ENCODE peak calls at places on chromosomes 7 and 10, in five cellular contexts. G is A673, U is left ventricle myocardium inferior, V is mesothelial cell of epicardium, X is epithelial cell of proximal tubule. C is an unnamed sample.

GRCh38 chr10:29151011-29151410 is 137.9 kb upstream of the LYZL1 start:
- DNase-seq in G (no peak), U (no peak), V (no peak), X (no peak), C (no peak)

GRCh38 chr10:86688398-86688921 is 20.1 kb downstream of the LDB3 start:
- DNase-seq in G (peak), U (peak), V (peak), X (no peak), C (peak)

GRCh38 chr10:8665322-8665721 is 610.8 kb downstream of the GATA3 start:
- DNase-seq in G (no peak), U (no peak), V (no peak), X (no peak), C (no peak)

GRCh38 chr10:105774881-105775280 is 1133.8 kb downstream of the SORCS3 start:
- DNase-seq in G (peak), U (no peak), V (no peak), X (no peak), C (no peak)

GRCh38 chr10:133044502-133044901 is 43.2 kb upstream of the ADGRA1 start:
- DNase-seq in G (no peak), U (peak), V (no peak), X (no peak), C (no peak)

GRCh38 chr7:45259966-45260646 is 102.5 kb downstream of the RAMP3 start:
- DNase-seq in G (peak), U (peak), V (peak), X (no peak), C (peak)

GRCh38 chr10:113563306-113564088 is 10.6 kb downstream of the HABP2 start:
- DNase-seq in G (peak), U (peak), V (peak), X (no peak), C (peak)

GRCh38 chr10:122475581-122475980 is 14.2 kb downstream of the HTRA1 start:
- DNase-seq in G (no peak), U (no peak), V (no peak), X (no peak), C (no peak)

GRCh38 chr7:46444266-46444665 is 523.2 kb upstream of the IGFBP3 start:
- DNase-seq in G (no peak), U (no peak), V (no peak), X (no peak), C (no peak)

GRCh38 chr10:22620140-22620857 is 94.1 kb downstream of the PIP4K2A start:
- DNase-seq in G (peak), U (peak), V (no peak), X (peak), C (no peak)

GRCh38 chr7:28584235-28584634 is 171.9 kb downstream of the CREB5 start:
- DNase-seq in G (no peak), U (no peak), V (no peak), X (no peak), C (no peak)

GRCh38 chr7:91551377-91552175 is 287.3 kb downstream of the FZD1 start:
- DNase-seq in G (no peak), U (no peak), V (no peak), X (no peak), C (no peak)

GRCh38 chr10:55786461-55786860 is 574.6 kb downstream of the ZWINT start:
- DNase-seq in G (no peak), U (no peak), V (no peak), X (no peak), C (no peak)

GRCh38 chr7:100607111-100607510 is 4.9 kb downstream of the PCOLCE start:
- DNase-seq in G (no peak), U (no peak), V (no peak), X (no peak), C (no peak)

GRCh38 chr10:132867801-132868644 is 74.3 kb downstream of the CFAP46 start:
- DNase-seq in G (no peak), U (peak), V (no peak), X (no peak), C (no peak)

GRCh38 chr10:101258179-101258885 is 29.1 kb upstream of the LBX1 start:
- DNase-seq in G (peak), U (no peak), V (no peak), X (no peak), C (no peak)

GRCh38 chr7:50197547-50197946 is 104.5 kb upstream of the ZPBP start:
- DNase-seq in G (no peak), U (no peak), V (no peak), X (peak), C (no peak)

GRCh38 chr7:2099036-2099957 is 133.4 kb downstream of the MAD1L1 start:
- DNase-seq in G (no peak), U (no peak), V (no peak), X (no peak), C (peak)

GRCh38 chr10:90443342-90443741 is 414.5 kb downstream of the HTR7 start:
- DNase-seq in G (no peak), U (no peak), V (no peak), X (no peak), C (no peak)

GRCh38 chr7:1646957-1647891 is 22.9 kb upstream of the ELFN1 start:
- DNase-seq in G (peak), U (peak), V (no peak), X (no peak), C (no peak)

GRCh38 chr10:119104653-119105024 is 726 bp downstream of the DENND10 start:
- DNase-seq in G (peak), U (peak), V (no peak), X (no peak), C (no peak)

GRCh38 chr10:119079572-119080520 is 771 bp downstream of the EIF3A start:
- DNase-seq in G (peak), U (peak), V (no peak), X (no peak), C (no peak)

GRCh38 chr7:74290999-74291441 is 1.8 kb downstream of the CLIP2 start:
- DNase-seq in G (no peak), U (no peak), V (no peak), X (no peak), C (no peak)

GRCh38 chr7:50394315-50394714 is 55.8 kb downstream of the FIGNL1 start:
- DNase-seq in G (no peak), U (no peak), V (no peak), X (no peak), C (no peak)

GRCh38 chr10:44955408-44956070 is 4.1 kb upstream of the RASSF4 start:
- DNase-seq in G (no peak), U (peak), V (no peak), X (no peak), C (no peak)

GRCh38 chr10:71285180-71285545 is 33.9 kb upstream of the SLC29A3 start:
- DNase-seq in G (peak), U (no peak), V (peak), X (no peak), C (peak)

GRCh38 chr7:37408885-37409248 is 39.8 kb downstream of the ELMO1 start:
- DNase-seq in G (no peak), U (no peak), V (no peak), X (no peak), C (no peak)

GRCh38 chr10:72927485-72927884 is 27.1 kb downstream of the PLA2G12B start:
- DNase-seq in G (no peak), U (no peak), V (no peak), X (no peak), C (no peak)

GRCh38 chr10:71344154-71344915 is 25.3 kb downstream of the SLC29A3 start:
- DNase-seq in G (no peak), U (no peak), V (no peak), X (no peak), C (no peak)

GRCh38 chr10:52318136-52318810 is 4.2 kb downstream of the DKK1 start:
- DNase-seq in G (no peak), U (no peak), V (no peak), X (no peak), C (no peak)

GRCh38 chr7:75915416-75916156 is 631 bp downstream of the POR start:
- DNase-seq in G (peak), U (no peak), V (peak), X (no peak), C (peak)

GRCh38 chr10:43902842-43903241 is 254.2 kb upstream of the ZNF32 start:
- DNase-seq in G (no peak), U (no peak), V (no peak), X (no peak), C (no peak)

GRCh38 chr7:150375662-150376521 is 3.2 kb upstream of the ZNF775 start:
- DNase-seq in G (peak), U (no peak), V (no peak), X (no peak), C (no peak)

GRCh38 chr7:150378115-150378852 is 846 bp upstream of the ZNF775 start:
- DNase-seq in G (peak), U (peak), V (peak), X (no peak), C (no peak)

GRCh38 chr7:150374472-150374871 is 4.7 kb upstream of the ZNF775 start:
- DNase-seq in G (no peak), U (no peak), V (no peak), X (no peak), C (no peak)

GRCh38 chr7:150377116-150377979 is 1.8 kb upstream of the ZNF775 start:
- DNase-seq in G (no peak), U (no peak), V (no peak), X (no peak), C (no peak)

DNA sequence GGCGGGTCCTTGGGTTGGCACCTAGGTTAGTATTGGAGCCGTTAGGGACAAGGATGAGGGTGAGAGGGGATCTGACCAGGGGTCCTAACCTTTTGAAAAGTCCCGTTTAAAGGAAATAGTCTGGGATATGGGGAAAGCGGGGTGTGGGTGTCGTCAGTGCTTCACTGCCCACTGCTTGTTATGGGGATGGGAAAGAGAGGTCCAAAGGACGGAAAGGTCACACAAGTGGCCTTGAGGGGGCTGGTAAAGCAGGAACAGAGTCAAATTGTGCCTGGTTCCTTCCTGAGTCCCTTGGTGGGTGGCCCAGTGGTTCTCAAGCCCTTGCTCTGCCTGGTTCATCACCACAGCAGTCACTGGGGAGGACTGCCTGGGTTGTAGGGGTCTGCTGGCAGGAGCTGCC is 2.6 kb upstream of the ZNF775 start:
- DNase-seq in G (no peak), U (no peak), V (no peak), X (no peak), C (no peak)
- TF ChIP-seq CTCF in G (no peak), U (no peak), V (no peak), X (no peak), C (no peak)

DNA sequence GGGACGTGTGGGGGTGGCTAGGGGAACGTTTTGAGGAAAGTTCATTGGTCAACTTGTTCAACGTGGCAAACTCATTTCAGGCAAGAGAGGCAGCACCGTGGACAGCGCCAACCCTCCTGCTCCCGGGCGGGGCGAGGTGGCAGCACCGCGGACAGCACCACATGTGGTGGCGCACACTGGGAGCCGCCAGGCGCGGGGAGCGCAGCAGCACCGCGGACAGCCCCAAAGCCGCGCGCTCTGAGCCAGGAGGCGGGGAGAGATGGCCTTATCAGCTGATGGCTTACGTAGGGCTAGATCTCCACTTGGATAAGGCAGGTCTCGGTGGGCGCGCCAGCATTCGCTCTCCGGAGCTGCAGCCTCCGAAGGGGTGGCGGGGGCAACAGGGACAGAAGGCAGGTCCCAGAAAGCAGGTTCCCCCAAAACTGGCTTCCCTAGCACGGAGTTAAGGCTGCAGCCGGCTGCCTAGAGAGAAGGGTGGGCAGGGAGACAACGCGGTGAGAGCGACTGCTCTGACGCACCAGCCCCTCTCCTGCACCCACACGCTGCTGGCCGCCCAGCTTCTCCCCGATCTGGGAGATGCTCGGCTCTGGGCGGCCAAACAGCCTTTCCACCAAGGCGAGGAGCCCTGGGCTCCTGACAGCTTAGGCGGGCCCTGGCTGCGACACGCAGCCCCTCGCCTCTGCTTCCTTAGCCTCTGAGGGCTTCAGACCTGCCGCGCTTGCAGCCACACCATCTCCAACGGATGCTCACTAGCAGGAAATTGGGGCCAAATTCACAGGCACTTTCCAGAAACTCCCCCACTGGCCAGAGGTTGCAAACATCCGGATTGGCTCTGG is at the start of gene HTR5A:
- DNase-seq in G (peak), U (peak), V (peak), X (peak), C (peak)
- TF ChIP-seq CTCF in G (no peak), U (no peak), V (no peak), X (no peak), C (no peak)

GRCh38 chr7:70776627-70777101 is 355.3 kb upstream of the GALNT17 start:
- DNase-seq in G (no peak), U (no peak), V (no peak), X (no peak), C (no peak)

GRCh38 chr7:70774895-70775527 is 356.9 kb upstream of the GALNT17 start:
- DNase-seq in G (no peak), U (no peak), V (no peak), X (no peak), C (no peak)

GRCh38 chr7:70778585-70778984 is 353.4 kb upstream of the GALNT17 start:
- DNase-seq in G (no peak), U (no peak), V (no peak), X (no peak), C (no peak)

GRCh38 chr7:70777251-70777650 is 354.7 kb upstream of the GALNT17 start:
- DNase-seq in G (no peak), U (no peak), V (no peak), X (no peak), C (no peak)

DNA sequence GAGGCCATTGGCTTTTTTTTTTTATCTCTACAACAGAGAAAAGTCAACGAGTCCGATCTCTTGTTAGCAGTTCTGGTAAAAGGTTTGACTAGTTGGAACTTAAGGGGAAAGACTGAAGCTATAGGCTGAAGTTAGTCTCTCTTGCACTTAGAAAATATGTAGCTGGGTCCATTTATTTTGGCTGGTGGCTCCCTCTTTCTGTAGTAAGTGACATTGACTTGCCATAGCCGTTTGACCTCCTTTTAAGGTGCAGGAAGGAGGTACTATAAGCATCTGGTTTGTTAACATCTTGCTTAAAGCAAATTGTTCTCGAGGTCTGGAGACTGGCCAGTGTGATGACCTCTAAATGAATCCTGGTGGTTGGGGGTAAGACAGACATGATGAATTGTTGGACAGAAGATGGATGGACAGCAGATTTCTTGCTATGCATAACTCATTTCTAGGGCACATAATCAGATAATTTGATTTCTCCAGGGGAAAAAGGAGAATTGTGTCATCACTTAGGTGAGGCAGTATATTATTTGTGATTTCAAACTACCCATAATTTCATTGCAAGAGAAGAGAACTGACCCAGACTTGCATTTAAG is 356.3 kb upstream of the GALNT17 start:
- DNase-seq in G (peak), U (no peak), V (no peak), X (no peak), C (no peak)
- TF ChIP-seq CTCF in G (peak), U (no peak), V (no peak), X (peak), C (no peak)

GRCh38 chr10:78382047-78382446 is 348.4 kb downstream of the RPS24 start:
- DNase-seq in G (no peak), U (no peak), V (no peak), X (no peak), C (no peak)

GRCh38 chr10:78383378-78383777 is 349.7 kb downstream of the RPS24 start:
- DNase-seq in G (no peak), U (no peak), V (no peak), X (no peak), C (no peak)

GRCh38 chr10:78378192-78378591 is 344.5 kb downstream of the RPS24 start:
- DNase-seq in G (no peak), U (no peak), V (no peak), X (no peak), C (no peak)

GRCh38 chr10:78382776-78383175 is 349.1 kb downstream of the RPS24 start:
- DNase-seq in G (no peak), U (no peak), V (no peak), X (no peak), C (no peak)

GRCh38 chr10:78381072-78381471 is 347.4 kb downstream of the RPS24 start:
- DNase-seq in G (no peak), U (no peak), V (no peak), X (no peak), C (no peak)
- TF ChIP-seq CTCF in G (peak), U (no peak), V (peak), X (peak), C (no peak)

GRCh38 chr7:130154501-130155317 is 50.5 kb downstream of the TMEM209 start:
- DNase-seq in G (peak), U (no peak), V (no peak), X (no peak), C (no peak)
- TF ChIP-seq CTCF in G (peak), U (no peak), V (no peak), X (peak), C (no peak)

GRCh38 chr10:62554632-62555199 is 180.5 kb downstream of the ZNF365 start:
- DNase-seq in G (peak), U (no peak), V (no peak), X (no peak), C (no peak)
- TF ChIP-seq CTCF in G (peak), U (peak), V (no peak), X (peak), C (no peak)

GRCh38 chr7:33221374-33221773 is 92.0 kb downstream of the BBS9 start:
- DNase-seq in G (no peak), U (no peak), V (no peak), X (no peak), C (no peak)

GRCh38 chr7:33210958-33211357 is 81.6 kb downstream of the BBS9 start:
- DNase-seq in G (no peak), U (no peak), V (no peak), X (no peak), C (no peak)

GRCh38 chr7:33212144-33212543 is 82.8 kb downstream of the BBS9 start:
- DNase-seq in G (no peak), U (no peak), V (no peak), X (no peak), C (no peak)

GRCh38 chr7:33220231-33220630 is 90.9 kb downstream of the BBS9 start:
- DNase-seq in G (no peak), U (no peak), V (no peak), X (no peak), C (no peak)

GRCh38 chr7:33215992-33216391 is 86.6 kb downstream of the BBS9 start:
- DNase-seq in G (no peak), U (no peak), V (no peak), X (no peak), C (no peak)
- TF ChIP-seq CTCF in G (no peak), U (no peak), V (no peak), X (no peak), C (no peak)

DNA sequence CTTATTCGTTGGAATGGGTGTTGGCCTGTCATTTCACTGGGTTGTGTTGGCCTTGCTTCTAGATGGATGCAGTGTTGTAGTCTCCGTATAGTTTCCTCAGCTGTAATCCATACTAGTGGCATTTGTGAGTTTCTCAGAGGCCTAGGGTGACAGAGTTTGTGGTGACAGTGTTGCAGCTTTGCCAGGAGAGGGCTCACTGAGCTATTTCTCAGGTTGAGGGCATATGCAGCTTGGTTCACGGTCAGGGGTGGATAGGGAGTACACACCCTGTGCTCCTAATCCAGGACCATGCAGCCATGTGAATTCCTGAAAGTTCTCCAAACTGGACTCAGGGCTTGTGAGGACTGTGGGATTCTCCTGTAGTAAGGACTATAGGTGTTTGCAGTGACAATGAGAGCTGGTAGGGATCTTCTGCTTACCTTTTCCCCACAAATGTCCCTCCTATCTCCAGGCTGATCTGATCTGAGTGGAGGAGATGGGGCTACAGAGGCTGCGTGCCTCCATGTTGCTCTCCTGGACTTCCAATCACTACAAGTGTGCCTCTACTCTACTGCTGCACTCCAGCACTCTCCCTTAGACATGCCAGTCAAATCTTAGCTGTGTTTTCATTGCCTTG is 229.0 kb downstream of the STK31 start:
- DNase-seq in G (peak), U (no peak), V (no peak), X (peak), C (no peak)
- TF ChIP-seq CTCF in G (peak), U (peak), V (no peak), X (peak), C (no peak)

GRCh38 chr10:104291439-104291951 is 22.5 kb downstream of the GSTO2 start:
- DNase-seq in G (peak), U (peak), V (peak), X (no peak), C (peak)
- TF ChIP-seq CTCF in G (peak), U (peak), V (peak), X (peak), C (peak)

C was measured in activated B cell treated with CpG ODN at 0.5 μM for 24 hours.